ENCODE peak calls at places on chromosomes 3 and 15, in ten cellular contexts. One of them, this sample, is unnamed.

GRCh38 chr15:59291214-59291551 is 81.5 kb downstream of the MYO1E start:
- DNase-seq in ELR: no peak
- DNase-seq in fibroblast of the aortic adventitia: no peak
- DNase-seq in transverse colon: no peak
- DNase-seq in glutamatergic neuron: no peak
- DNase-seq in H1: no peak
- DNase-seq in LHCN-M2: no peak
- DNase-seq in GM12865: no peak
- DNase-seq in stimulated activated CD8-positive, alpha-beta memory T cell treated with anti-CD3 and anti-CD28 coated beads, Interleukin-15, amount 100 ng/mL, for 1 hour: no peak
- DNase-seq in HCT116: no peak
- DNase-seq in this sample: no peak

GRCh38 chr15:39579487-39580116 is 1.3 kb upstream of the THBS1 start:
- DNase-seq in ELR: peak; percentile 91
- DNase-seq in fibroblast of the aortic adventitia: peak; percentile 87
- DNase-seq in transverse colon: peak; percentile 49
- DNase-seq in glutamatergic neuron: no peak
- DNase-seq in H1: peak; percentile 78
- DNase-seq in LHCN-M2: peak; percentile 91
- DNase-seq in GM12865: peak; percentile 80
- DNase-seq in stimulated activated CD8-positive, alpha-beta memory T cell treated with anti-CD3 and anti-CD28 coated beads, Interleukin-15, amount 100 ng/mL, for 1 hour: no peak
- DNase-seq in HCT116: peak; percentile 67
- DNase-seq in this sample: no peak

GRCh38 chr3:167885277-167885676 is 149.8 kb downstream of the SERPINI1 start:
- DNase-seq in ELR: no peak
- DNase-seq in fibroblast of the aortic adventitia: no peak
- DNase-seq in transverse colon: no peak
- DNase-seq in glutamatergic neuron: no peak
- DNase-seq in H1: no peak
- DNase-seq in LHCN-M2: no peak
- DNase-seq in GM12865: no peak
- DNase-seq in stimulated activated CD8-positive, alpha-beta memory T cell treated with anti-CD3 and anti-CD28 coated beads, Interleukin-15, amount 100 ng/mL, for 1 hour: no peak
- DNase-seq in HCT116: no peak
- DNase-seq in this sample: no peak

GRCh38 chr15:76575177-76576078 is 238.9 kb downstream of the ISL2 start:
- DNase-seq in ELR: no peak
- DNase-seq in fibroblast of the aortic adventitia: no peak
- DNase-seq in transverse colon: no peak
- DNase-seq in glutamatergic neuron: no peak
- DNase-seq in H1: no peak
- DNase-seq in LHCN-M2: no peak
- DNase-seq in GM12865: peak; percentile 79
- DNase-seq in stimulated activated CD8-positive, alpha-beta memory T cell treated with anti-CD3 and anti-CD28 coated beads, Interleukin-15, amount 100 ng/mL, for 1 hour: no peak
- DNase-seq in HCT116: no peak
- DNase-seq in this sample: no peak

GRCh38 chr15:60703196-60703933 is 224.4 kb upstream of the ICE2 start:
- DNase-seq in ELR: no peak
- DNase-seq in fibroblast of the aortic adventitia: no peak
- DNase-seq in transverse colon: no peak
- DNase-seq in glutamatergic neuron: no peak
- DNase-seq in H1: no peak
- DNase-seq in LHCN-M2: no peak
- DNase-seq in GM12865: no peak
- DNase-seq in stimulated activated CD8-positive, alpha-beta memory T cell treated with anti-CD3 and anti-CD28 coated beads, Interleukin-15, amount 100 ng/mL, for 1 hour: no peak
- DNase-seq in HCT116: no peak
- DNase-seq in this sample: no peak

GRCh38 chr3:57910988-57911387 is 97.2 kb upstream of the FLNB start:
- DNase-seq in ELR: peak; percentile 57
- DNase-seq in fibroblast of the aortic adventitia: peak; percentile 18
- DNase-seq in transverse colon: no peak
- DNase-seq in glutamatergic neuron: no peak
- DNase-seq in H1: no peak
- DNase-seq in LHCN-M2: peak; percentile 23
- DNase-seq in GM12865: peak; percentile 46
- DNase-seq in stimulated activated CD8-positive, alpha-beta memory T cell treated with anti-CD3 and anti-CD28 coated beads, Interleukin-15, amount 100 ng/mL, for 1 hour: peak; percentile 4
- DNase-seq in HCT116: peak; percentile 27
- DNase-seq in this sample: no peak

GRCh38 chr3:17195192-17195611 is 310.4 kb downstream of the PLCL2 start:
- DNase-seq in ELR: no peak
- DNase-seq in fibroblast of the aortic adventitia: peak; percentile 76
- DNase-seq in transverse colon: peak; percentile 26
- DNase-seq in glutamatergic neuron: no peak
- DNase-seq in H1: no peak
- DNase-seq in LHCN-M2: no peak
- DNase-seq in GM12865: peak; percentile 90
- DNase-seq in stimulated activated CD8-positive, alpha-beta memory T cell treated with anti-CD3 and anti-CD28 coated beads, Interleukin-15, amount 100 ng/mL, for 1 hour: no peak
- DNase-seq in HCT116: no peak
- DNase-seq in this sample: no peak

GRCh38 chr3:72259755-72260589 is 475.0 kb upstream of the PROK2 start:
- DNase-seq in ELR: peak; percentile 24
- DNase-seq in fibroblast of the aortic adventitia: no peak
- DNase-seq in transverse colon: no peak
- DNase-seq in glutamatergic neuron: no peak
- DNase-seq in H1: no peak
- DNase-seq in LHCN-M2: no peak
- DNase-seq in GM12865: peak; percentile 57
- DNase-seq in stimulated activated CD8-positive, alpha-beta memory T cell treated with anti-CD3 and anti-CD28 coated beads, Interleukin-15, amount 100 ng/mL, for 1 hour: no peak
- DNase-seq in HCT116: no peak
- DNase-seq in this sample: no peak

GRCh38 chr15:73753250-73754130 is at the start of gene INSYN1:
- DNase-seq in ELR: peak; percentile 18
- DNase-seq in fibroblast of the aortic adventitia: peak; percentile 28
- DNase-seq in transverse colon: peak; percentile 16
- DNase-seq in glutamatergic neuron: peak; percentile 71
- DNase-seq in H1: peak; percentile 67
- DNase-seq in LHCN-M2: no peak
- DNase-seq in GM12865: no peak
- DNase-seq in stimulated activated CD8-positive, alpha-beta memory T cell treated with anti-CD3 and anti-CD28 coated beads, Interleukin-15, amount 100 ng/mL, for 1 hour: no peak
- DNase-seq in HCT116: no peak
- DNase-seq in this sample: no peak

GRCh38 chr15:29734917-29735572 is 87.2 kb downstream of the TJP1 start:
- DNase-seq in ELR: no peak
- DNase-seq in fibroblast of the aortic adventitia: peak; percentile 19
- DNase-seq in transverse colon: no peak
- DNase-seq in glutamatergic neuron: no peak
- DNase-seq in H1: no peak
- DNase-seq in LHCN-M2: peak; percentile 54
- DNase-seq in GM12865: peak; percentile 28
- DNase-seq in stimulated activated CD8-positive, alpha-beta memory T cell treated with anti-CD3 and anti-CD28 coated beads, Interleukin-15, amount 100 ng/mL, for 1 hour: no peak
- DNase-seq in HCT116: peak; percentile 31
- DNase-seq in this sample: no peak

GRCh38 chr3:46931631-46932441 is 44.7 kb downstream of the CCDC12 start:
- DNase-seq in ELR: peak; percentile 69
- DNase-seq in fibroblast of the aortic adventitia: no peak
- DNase-seq in transverse colon: peak; percentile 70
- DNase-seq in glutamatergic neuron: no peak
- DNase-seq in H1: no peak
- DNase-seq in LHCN-M2: peak; percentile 71
- DNase-seq in GM12865: peak; percentile 79
- DNase-seq in stimulated activated CD8-positive, alpha-beta memory T cell treated with anti-CD3 and anti-CD28 coated beads, Interleukin-15, amount 100 ng/mL, for 1 hour: no peak
- DNase-seq in HCT116: no peak
- DNase-seq in this sample: no peak

GRCh38 chr3:145191543-145191942 is 969.4 kb downstream of the PLOD2 start:
- DNase-seq in ELR: no peak
- DNase-seq in fibroblast of the aortic adventitia: peak; percentile 48
- DNase-seq in transverse colon: no peak
- DNase-seq in glutamatergic neuron: no peak
- DNase-seq in H1: no peak
- DNase-seq in LHCN-M2: no peak
- DNase-seq in GM12865: no peak
- DNase-seq in stimulated activated CD8-positive, alpha-beta memory T cell treated with anti-CD3 and anti-CD28 coated beads, Interleukin-15, amount 100 ng/mL, for 1 hour: no peak
- DNase-seq in HCT116: no peak
- DNase-seq in this sample: no peak

GRCh38 chr15:50315814-50316630 is 39.0 kb downstream of the GABPB1 start:
- DNase-seq in ELR: peak; percentile 60
- DNase-seq in fibroblast of the aortic adventitia: peak; percentile 81
- DNase-seq in transverse colon: no peak
- DNase-seq in glutamatergic neuron: no peak
- DNase-seq in H1: no peak
- DNase-seq in LHCN-M2: peak; percentile 43
- DNase-seq in GM12865: peak; percentile 53
- DNase-seq in stimulated activated CD8-positive, alpha-beta memory T cell treated with anti-CD3 and anti-CD28 coated beads, Interleukin-15, amount 100 ng/mL, for 1 hour: no peak
- DNase-seq in HCT116: peak; percentile 31
- DNase-seq in this sample: no peak

GRCh38 chr15:60396964-60397771 is 618 bp downstream of the ANXA2 start:
- DNase-seq in ELR: peak; percentile 88
- DNase-seq in fibroblast of the aortic adventitia: peak; percentile 70
- DNase-seq in transverse colon: peak; percentile 86
- DNase-seq in glutamatergic neuron: peak; percentile 77
- DNase-seq in H1: peak; percentile 67
- DNase-seq in LHCN-M2: peak; percentile 90
- DNase-seq in GM12865: peak; percentile 88
- DNase-seq in stimulated activated CD8-positive, alpha-beta memory T cell treated with anti-CD3 and anti-CD28 coated beads, Interleukin-15, amount 100 ng/mL, for 1 hour: no peak
- DNase-seq in HCT116: no peak
- DNase-seq in this sample: no peak

GRCh38 chr15:51132384-51133139 is 37.9 kb upstream of the TNFAIP8L3 start:
- DNase-seq in ELR: peak; percentile 93
- DNase-seq in fibroblast of the aortic adventitia: peak; percentile 97
- DNase-seq in transverse colon: peak; percentile 49
- DNase-seq in glutamatergic neuron: peak; percentile 59
- DNase-seq in H1: peak; percentile 72
- DNase-seq in LHCN-M2: peak; percentile 100
- DNase-seq in GM12865: peak; percentile 29
- DNase-seq in stimulated activated CD8-positive, alpha-beta memory T cell treated with anti-CD3 and anti-CD28 coated beads, Interleukin-15, amount 100 ng/mL, for 1 hour: no peak
- DNase-seq in HCT116: peak; percentile 15
- DNase-seq in this sample: no peak

GRCh38 chr15:68586274-68586961 is 7.6 kb downstream of the CORO2B start:
- DNase-seq in ELR: peak; percentile 98
- DNase-seq in fibroblast of the aortic adventitia: peak; percentile 54
- DNase-seq in transverse colon: no peak
- DNase-seq in glutamatergic neuron: peak; percentile 11
- DNase-seq in H1: no peak
- DNase-seq in LHCN-M2: peak; percentile 98
- DNase-seq in GM12865: no peak
- DNase-seq in stimulated activated CD8-positive, alpha-beta memory T cell treated with anti-CD3 and anti-CD28 coated beads, Interleukin-15, amount 100 ng/mL, for 1 hour: no peak
- DNase-seq in HCT116: peak; percentile 83
- DNase-seq in this sample: no peak

GRCh38 chr3:195170521-195170920 is 100.4 kb downstream of the XXYLT1 start:
- DNase-seq in ELR: no peak
- DNase-seq in fibroblast of the aortic adventitia: no peak
- DNase-seq in transverse colon: no peak
- DNase-seq in glutamatergic neuron: no peak
- DNase-seq in H1: no peak
- DNase-seq in LHCN-M2: no peak
- DNase-seq in GM12865: no peak
- DNase-seq in stimulated activated CD8-positive, alpha-beta memory T cell treated with anti-CD3 and anti-CD28 coated beads, Interleukin-15, amount 100 ng/mL, for 1 hour: no peak
- DNase-seq in HCT116: no peak
- DNase-seq in this sample: no peak

GRCh38 chr3:149476135-149476684 is 1.7 kb downstream of the TM4SF4 start:
- DNase-seq in ELR: no peak
- DNase-seq in fibroblast of the aortic adventitia: no peak
- DNase-seq in transverse colon: no peak
- DNase-seq in glutamatergic neuron: no peak
- DNase-seq in H1: no peak
- DNase-seq in LHCN-M2: no peak
- DNase-seq in GM12865: no peak
- DNase-seq in stimulated activated CD8-positive, alpha-beta memory T cell treated with anti-CD3 and anti-CD28 coated beads, Interleukin-15, amount 100 ng/mL, for 1 hour: no peak
- DNase-seq in HCT116: no peak
- DNase-seq in this sample: no peak

GRCh38 chr3:183764854-183765731 is 60.3 kb downstream of the MAP6D1 start:
- DNase-seq in ELR: peak; percentile 62
- DNase-seq in fibroblast of the aortic adventitia: peak; percentile 68
- DNase-seq in transverse colon: peak; percentile 9
- DNase-seq in glutamatergic neuron: no peak
- DNase-seq in H1: no peak
- DNase-seq in LHCN-M2: peak; percentile 40
- DNase-seq in GM12865: no peak
- DNase-seq in stimulated activated CD8-positive, alpha-beta memory T cell treated with anti-CD3 and anti-CD28 coated beads, Interleukin-15, amount 100 ng/mL, for 1 hour: no peak
- DNase-seq in HCT116: no peak
- DNase-seq in this sample: no peak

GRCh38 chr3:43343185-43343584 is 56.8 kb downstream of the SNRK start:
- DNase-seq in ELR: no peak
- DNase-seq in fibroblast of the aortic adventitia: no peak
- DNase-seq in transverse colon: no peak
- DNase-seq in glutamatergic neuron: no peak
- DNase-seq in H1: no peak
- DNase-seq in LHCN-M2: no peak
- DNase-seq in GM12865: no peak
- DNase-seq in stimulated activated CD8-positive, alpha-beta memory T cell treated with anti-CD3 and anti-CD28 coated beads, Interleukin-15, amount 100 ng/mL, for 1 hour: no peak
- DNase-seq in HCT116: no peak
- DNase-seq in this sample: no peak

GRCh38 chr3:18643290-18643689 is 218.2 kb upstream of the SATB1 start:
- DNase-seq in ELR: no peak
- DNase-seq in fibroblast of the aortic adventitia: no peak
- DNase-seq in transverse colon: no peak
- DNase-seq in glutamatergic neuron: no peak
- DNase-seq in H1: no peak
- DNase-seq in LHCN-M2: no peak
- DNase-seq in GM12865: no peak
- DNase-seq in stimulated activated CD8-positive, alpha-beta memory T cell treated with anti-CD3 and anti-CD28 coated beads, Interleukin-15, amount 100 ng/mL, for 1 hour: no peak
- DNase-seq in HCT116: no peak
- DNase-seq in this sample: no peak

GRCh38 chr3:36540898-36541518 is 160.7 kb downstream of the STAC start:
- DNase-seq in ELR: peak; percentile 46
- DNase-seq in fibroblast of the aortic adventitia: peak; percentile 68
- DNase-seq in transverse colon: no peak
- DNase-seq in glutamatergic neuron: peak; percentile 51
- DNase-seq in H1: peak; percentile 52
- DNase-seq in LHCN-M2: peak; percentile 39
- DNase-seq in GM12865: no peak
- DNase-seq in stimulated activated CD8-positive, alpha-beta memory T cell treated with anti-CD3 and anti-CD28 coated beads, Interleukin-15, amount 100 ng/mL, for 1 hour: no peak
- DNase-seq in HCT116: peak; percentile 12
- DNase-seq in this sample: no peak

GRCh38 chr15:67832965-67833503 is 6.8 kb downstream of the RNU6-1 start:
- DNase-seq in ELR: no peak
- DNase-seq in fibroblast of the aortic adventitia: no peak
- DNase-seq in transverse colon: no peak
- DNase-seq in glutamatergic neuron: no peak
- DNase-seq in H1: peak; percentile 65
- DNase-seq in LHCN-M2: no peak
- DNase-seq in GM12865: no peak
- DNase-seq in stimulated activated CD8-positive, alpha-beta memory T cell treated with anti-CD3 and anti-CD28 coated beads, Interleukin-15, amount 100 ng/mL, for 1 hour: no peak
- DNase-seq in HCT116: no peak
- DNase-seq in this sample: no peak

GRCh38 chr3:154421067-154421466 is 8.9 kb downstream of the GPR149 start:
- DNase-seq in ELR: peak; percentile 24
- DNase-seq in fibroblast of the aortic adventitia: peak; percentile 3
- DNase-seq in transverse colon: no peak
- DNase-seq in glutamatergic neuron: no peak
- DNase-seq in H1: peak; percentile 58
- DNase-seq in LHCN-M2: peak; percentile 15
- DNase-seq in GM12865: no peak
- DNase-seq in stimulated activated CD8-positive, alpha-beta memory T cell treated with anti-CD3 and anti-CD28 coated beads, Interleukin-15, amount 100 ng/mL, for 1 hour: no peak
- DNase-seq in HCT116: no peak
- DNase-seq in this sample: no peak

GRCh38 chr15:71691700-71692417 is 118.5 kb upstream of the NR2E3 start:
- DNase-seq in ELR: peak; percentile 52
- DNase-seq in fibroblast of the aortic adventitia: peak; percentile 95
- DNase-seq in transverse colon: no peak
- DNase-seq in glutamatergic neuron: no peak
- DNase-seq in H1: no peak
- DNase-seq in LHCN-M2: peak; percentile 66
- DNase-seq in GM12865: no peak
- DNase-seq in stimulated activated CD8-positive, alpha-beta memory T cell treated with anti-CD3 and anti-CD28 coated beads, Interleukin-15, amount 100 ng/mL, for 1 hour: no peak
- DNase-seq in HCT116: no peak
- DNase-seq in this sample: no peak

GRCh38 chr3:65883614-65884013 is 155.1 kb downstream of the MAGI1 start:
- DNase-seq in ELR: peak; percentile 19
- DNase-seq in fibroblast of the aortic adventitia: peak; percentile 35
- DNase-seq in transverse colon: no peak
- DNase-seq in glutamatergic neuron: no peak
- DNase-seq in H1: no peak
- DNase-seq in LHCN-M2: no peak
- DNase-seq in GM12865: no peak
- DNase-seq in stimulated activated CD8-positive, alpha-beta memory T cell treated with anti-CD3 and anti-CD28 coated beads, Interleukin-15, amount 100 ng/mL, for 1 hour: no peak
- DNase-seq in HCT116: no peak
- DNase-seq in this sample: no peak

GRCh38 chr3:155233213-155233612 is 60.3 kb downstream of the STRIT1 start:
- DNase-seq in ELR: peak; percentile 89
- DNase-seq in fibroblast of the aortic adventitia: peak; percentile 85
- DNase-seq in transverse colon: peak; percentile 8
- DNase-seq in glutamatergic neuron: no peak
- DNase-seq in H1: no peak
- DNase-seq in LHCN-M2: peak; percentile 97
- DNase-seq in GM12865: no peak
- DNase-seq in stimulated activated CD8-positive, alpha-beta memory T cell treated with anti-CD3 and anti-CD28 coated beads, Interleukin-15, amount 100 ng/mL, for 1 hour: no peak
- DNase-seq in HCT116: no peak
- DNase-seq in this sample: no peak

GRCh38 chr3:97821413-97821809 is 400 bp upstream of the CRYBG3 start:
- DNase-seq in ELR: peak; percentile 63
- DNase-seq in fibroblast of the aortic adventitia: peak; percentile 49
- DNase-seq in transverse colon: peak; percentile 59
- DNase-seq in glutamatergic neuron: peak; percentile 48
- DNase-seq in H1: peak; percentile 73
- DNase-seq in LHCN-M2: no peak
- DNase-seq in GM12865: no peak
- DNase-seq in stimulated activated CD8-positive, alpha-beta memory T cell treated with anti-CD3 and anti-CD28 coated beads, Interleukin-15, amount 100 ng/mL, for 1 hour: no peak
- DNase-seq in HCT116: no peak
- DNase-seq in this sample: no peak

This sample was measured in esophagus squamous epithelium.